ENCODE peak calls at places on chromosomes 6 and 20, in five cellular contexts. D is RWPE1, V is endothelial cell of umbilical vein, Q is fibroblast of gingiva, W is C1 segment of cervical spinal cord. A is an unnamed sample.

GRCh38 chr20:23362392-23363256 is 642 bp downstream of the GZF1 start:
- DNase-seq in Q (peak; percentile 42), W (no peak), V (no peak), D (no peak), A (peak; percentile 68)

GRCh38 chr6:60991427-60992028 is 1294.5 kb downstream of the KHDRBS2 start:
- DNase-seq in Q (no peak), W (no peak), D (no peak), V (no peak), A (no peak)

GRCh38 chr6:11172501-11173337 is 59.7 kb downstream of the NEDD9 start:
- DNase-seq in Q (peak; percentile 12), V (peak; percentile 71), D (peak; percentile 21), W (no peak), A (peak; percentile 88)

GRCh38 chr20:51444922-51445438 is 97.5 kb downstream of the NFATC2 start:
- DNase-seq in V (no peak), Q (no peak), D (no peak), W (no peak), A (no peak)

GRCh38 chr6:56902551-56903464 is 52.1 kb upstream of the BEND6 start:
- DNase-seq in V (peak; percentile 49), Q (peak; percentile 56), W (no peak), D (peak; percentile 44), A (peak; percentile 68)

GRCh38 chr6:22666021-22666420 is 96.7 kb downstream of the HDGFL1 start:
- DNase-seq in D (no peak), V (no peak), Q (no peak), W (no peak), A (no peak)

GRCh38 chr6:83824831-83825230 is 28.3 kb upstream of the RIPPLY2 start:
- DNase-seq in V (peak; percentile 56), Q (no peak), W (no peak), D (no peak), A (no peak)

GRCh38 chr6:157791461-157791860 is 31.6 kb upstream of the SNX9 start:
- DNase-seq in D (no peak), V (no peak), W (no peak), Q (no peak), A (no peak)

GRCh38 chr6:163296835-163297519 is 117.5 kb upstream of the QKI start:
- DNase-seq in V (no peak), W (no peak), Q (no peak), D (no peak), A (no peak)

GRCh38 chr20:58479666-58480454 is 35.3 kb downstream of the APCDD1L start:
- DNase-seq in W (no peak), V (no peak), Q (no peak), D (no peak), A (no peak)

GRCh38 chr6:141878686-141879085 is 254.0 kb upstream of the GJE1 start:
- DNase-seq in W (no peak), V (no peak), Q (no peak), D (no peak), A (no peak)

A was measured in GM23338.